ENCODE peak calls at places on chromosomes 5 and 9, in seven cellular contexts. J, S, M, A, U, I and G are unnamed samples. For H3K4me1, the result is how much of the 10 kb centered on the place peaks cover.

GRCh38 chr9:34899535-34900158 is 58.4 kb upstream of the PHF24 start:
- DNase-seq in U (peak), A (peak), J (peak), S (peak), I (peak), M (peak), G (peak)

GRCh38 chr5:112735702-112736101 is 2.0 kb upstream of the APC start:
- DNase-seq in M (no peak), J (no peak), S (no peak), I (no peak), A (peak), U (peak), G (no peak)

GRCh38 chr5:175718401-175719108 is 60.7 kb downstream of the HRH2 start:
- DNase-seq in U (no peak), I (no peak), A (peak), M (no peak), J (peak), S (peak), G (peak)

GRCh38 chr9:78213696-78214095 is 22.2 kb upstream of the CEP78 start:
- DNase-seq in S (no peak), J (peak), I (no peak), U (peak), A (peak), M (no peak), G (no peak)

GRCh38 chr5:9894571-9895304 is 264.6 kb upstream of the TAS2R1 start:
- DNase-seq in U (no peak), I (no peak), A (peak), M (no peak), S (no peak), J (no peak), G (no peak)

GRCh38 chr5:1709186-1709803 is 90.3 kb downstream of the MRPL36 start:
- DNase-seq in A (no peak), U (no peak), S (no peak), M (no peak), I (no peak), J (no peak), G (no peak)

GRCh38 chr5:79513519-79514390 is at the start of gene HOMER1:
- DNase-seq in A (peak), U (peak), S (peak), I (peak), J (peak), M (peak), G (peak)

GRCh38 chr5:137648361-137648760 is 87.5 kb downstream of the KLHL3 start:
- DNase-seq in A (no peak), J (no peak), M (no peak), U (no peak), S (no peak), I (no peak), G (no peak)

GRCh38 chr5:135977375-135977928 is 22.7 kb upstream of the LECT2 start:
- DNase-seq in J (peak), U (peak), M (peak), I (peak), A (no peak), S (peak), G (no peak)

GRCh38 chr5:135976216-135976615 is 21.4 kb upstream of the LECT2 start:
- DNase-seq in M (no peak), S (no peak), A (no peak), U (no peak), I (no peak), J (no peak), G (no peak)

GRCh38 chr5:135973323-135974018 is 18.7 kb upstream of the LECT2 start:
- DNase-seq in M (no peak), S (no peak), J (no peak), U (no peak), I (no peak), A (no peak), G (peak)

GRCh38 chr5:135978212-135978631 is 23.4 kb upstream of the LECT2 start:
- DNase-seq in S (no peak), U (peak), J (no peak), M (no peak), A (no peak), I (no peak), G (no peak)

GRCh38 chr5:135974019-135974600 is 19.3 kb upstream of the LECT2 start:
- DNase-seq in M (no peak), U (no peak), J (no peak), I (no peak), A (no peak), S (no peak), G (no peak)
- H3K4me1 ChIP-seq in M (under half), U (under half), J (under half), I (under half), A (under half), S (under half), G (under half)

GRCh38 chr9:135732569-135733257 is 30.7 kb downstream of the KCNT1 start:
- DNase-seq in I (no peak), U (no peak), M (no peak), J (no peak), S (no peak), A (peak), G (no peak)
- H3K4me3 ChIP-seq in I (no peak), U (no peak), M (no peak), J (no peak), S (no peak), A (no peak), G (no peak)

GRCh38 chr9:121295662-121296191 is 27.8 kb downstream of the GSN start:
- DNase-seq in A (no peak), J (no peak), U (no peak), M (no peak), I (no peak), S (no peak), G (no peak)
- H3K4me1 ChIP-seq in A (under half), J (under half), U (under half), M (under half), I (under half), S (half or more), G (under half)

DNA sequence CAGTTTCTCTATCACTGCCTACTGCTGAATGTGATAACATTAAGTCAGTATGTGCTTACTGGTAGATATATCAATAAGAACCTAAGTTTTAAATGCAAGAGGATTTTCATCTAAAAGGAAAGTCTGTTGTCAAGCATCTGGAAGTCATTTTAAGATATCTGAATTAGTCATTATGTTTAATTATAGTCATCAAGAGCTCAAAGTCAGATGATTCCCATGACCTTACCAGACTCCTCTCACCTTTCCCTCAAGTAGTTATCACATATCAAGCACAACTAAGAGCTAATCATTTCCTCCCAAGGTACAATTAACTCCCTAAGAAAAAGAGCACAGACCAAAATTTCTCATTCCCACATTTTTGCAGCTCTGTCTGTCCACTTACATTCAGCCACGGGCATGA is 45.5 kb downstream of the PUM3 start:
- DNase-seq in S (no peak), I (no peak), U (no peak), A (no peak), M (no peak), J (no peak), G (no peak)
- H3K4me3 ChIP-seq in S (no peak), I (no peak), U (no peak), A (no peak), M (no peak), J (no peak), G (no peak)

GRCh38 chr9:129480705-129481104 is 140.2 kb downstream of the C9orf50 start:
- DNase-seq in J (no peak), M (no peak), U (no peak), S (no peak), A (no peak), I (no peak), G (no peak)
- H3K4me1 ChIP-seq in J (under half), M (under half), U (under half), S (under half), A (under half), I (under half), G (half or more)

GRCh38 chr5:33319151-33319550 is 121.6 kb upstream of the TARS1 start:
- DNase-seq in S (no peak), U (peak), M (no peak), I (no peak), J (no peak), A (no peak), G (no peak)
- H3K4me3 ChIP-seq in S (no peak), U (no peak), M (no peak), I (no peak), J (no peak), A (no peak), G (no peak)

GRCh38 chr5:56515011-56515410 is 281.9 kb upstream of the ANKRD55 start:
- DNase-seq in U (no peak), J (no peak), A (no peak), I (no peak), M (no peak), S (no peak), G (no peak)

GRCh38 chr5:56511442-56511841 is 278.3 kb upstream of the ANKRD55 start:
- DNase-seq in S (no peak), A (no peak), J (no peak), U (no peak), M (no peak), I (no peak), G (no peak)

GRCh38 chr5:56512314-56512996 is 279.3 kb upstream of the ANKRD55 start:
- DNase-seq in S (peak), I (no peak), J (no peak), U (no peak), A (no peak), M (no peak), G (no peak)

GRCh38 chr5:56514246-56514645 is 281.1 kb upstream of the ANKRD55 start:
- DNase-seq in J (no peak), U (no peak), S (no peak), I (no peak), M (no peak), A (no peak), G (no peak)

DNA sequence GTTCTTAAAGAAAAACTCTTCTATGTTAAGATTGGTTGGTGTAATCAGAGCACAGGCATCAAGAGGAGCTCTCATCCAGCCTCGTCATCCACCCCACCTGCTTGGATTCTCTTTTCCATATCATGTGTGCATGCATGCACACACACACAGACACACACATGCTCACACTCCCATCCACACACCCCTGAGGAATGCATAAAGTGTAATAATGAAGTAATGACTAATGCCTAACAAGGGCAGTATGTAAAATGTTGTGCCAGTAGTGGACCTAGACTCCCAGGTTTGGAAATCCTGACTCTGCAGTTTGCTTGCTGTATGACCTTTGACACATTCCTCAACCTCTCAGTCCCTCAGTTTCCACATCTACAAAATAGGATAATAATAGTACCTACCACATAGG is 280.0 kb upstream of the ANKRD55 start:
- DNase-seq in S (no peak), A (no peak), M (no peak), U (no peak), I (no peak), J (no peak), G (no peak)
- H3K4me1 ChIP-seq in S (under half), A (under half), M (under half), U (under half), I (under half), J (under half), G (under half)

GRCh38 chr9:129987941-129988340 is 55.0 kb downstream of the FNBP1 start:
- DNase-seq in S (no peak), U (no peak), M (no peak), J (no peak), A (no peak), I (no peak), G (no peak)

GRCh38 chr9:129988607-129989361 is 54.2 kb downstream of the FNBP1 start:
- DNase-seq in S (no peak), J (peak), M (no peak), U (no peak), A (no peak), I (no peak), G (no peak)

GRCh38 chr9:129989362-129989708 is 53.7 kb downstream of the FNBP1 start:
- DNase-seq in J (no peak), I (no peak), M (no peak), S (no peak), A (no peak), U (no peak), G (no peak)

GRCh38 chr9:129989740-129990139 is 53.2 kb downstream of the FNBP1 start:
- DNase-seq in A (peak), J (no peak), M (no peak), I (no peak), S (no peak), U (peak), G (no peak)

GRCh38 chr9:129990269-129991005 is 52.6 kb downstream of the FNBP1 start:
- DNase-seq in J (no peak), I (no peak), S (no peak), U (no peak), A (no peak), M (no peak), G (no peak)
- H3K4me3 ChIP-seq in J (no peak), I (peak), S (no peak), U (no peak), A (no peak), M (no peak), G (no peak)

GRCh38 chr5:5752844-5753243 is 330.4 kb downstream of the ICE1 start:
- DNase-seq in M (no peak), S (no peak), A (no peak), U (no peak), I (no peak), J (peak), G (no peak)

GRCh38 chr5:5755888-5756287 is 333.4 kb downstream of the ICE1 start:
- DNase-seq in U (no peak), M (no peak), S (no peak), I (no peak), J (no peak), A (no peak), G (no peak)

GRCh38 chr5:5751987-5752386 is 329.5 kb downstream of the ICE1 start:
- DNase-seq in I (no peak), M (no peak), U (no peak), A (no peak), S (no peak), J (no peak), G (no peak)

DNA sequence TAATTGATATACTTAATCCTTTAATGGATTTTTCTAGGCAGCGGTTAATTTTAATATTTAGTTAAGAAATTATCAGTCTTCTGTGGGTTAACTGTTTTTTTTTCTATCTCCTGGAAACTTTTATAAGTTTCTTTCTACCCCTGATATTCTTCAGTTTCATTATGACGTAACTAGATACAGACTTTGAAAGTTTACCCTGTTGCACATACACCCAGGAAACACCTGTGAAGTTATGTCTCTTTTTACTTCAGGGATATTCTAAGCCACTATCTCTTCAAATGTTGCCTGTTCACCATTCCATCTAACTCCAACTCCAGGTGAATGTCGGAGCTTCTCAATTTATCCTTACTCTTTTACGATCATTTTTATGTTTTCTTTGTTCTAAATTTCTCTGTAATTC is 329.0 kb downstream of the ICE1 start:
- DNase-seq in J (no peak), A (no peak), U (no peak), I (no peak), S (no peak), M (no peak), G (no peak)
- H3K4me1 ChIP-seq in J (under half), A (under half), U (under half), I (under half), S (under half), M (under half), G (under half)

GRCh38 chr9:96418074-96418919 is at the start of gene ZNF367:
- DNase-seq in A (peak), J (peak), S (peak), I (peak), M (peak), U (peak), G (peak)
- H3K4me3 ChIP-seq in A (peak), J (peak), S (peak), I (peak), M (peak), U (peak), G (peak)